ENCODE peak calls at places on chromosomes 7 and 10, in six cellular contexts. Z is cardiac muscle cell, Y is right lobe of liver, A is tibial artery, G is HCT116, M is astrocyte. J is an unnamed sample.
A peak's percentile ranks its signal among the peaks of the same experiment; 100 is the strongest.

GRCh38 chr7:81470084-81470723 is 299.6 kb downstream of the HGF start:
- DNase-seq in Z (peak; percentile 87), M (peak; percentile 68), A (peak; percentile 81), G (peak; percentile 73), Y (peak; percentile 67), J (peak; percentile 72)

GRCh38 chr7:109059089-109059488 is 489.4 kb downstream of the DNAJB9 start:
- DNase-seq in M (no peak), G (no peak), Z (no peak), Y (no peak), A (no peak), J (no peak)

GRCh38 chr7:52826515-52826914 is 208.9 kb upstream of the POM121L12 start:
- DNase-seq in G (no peak), A (no peak), Y (no peak), M (no peak), Z (no peak), J (no peak)

GRCh38 chr7:19772323-19772722 is 1.1 kb downstream of the TMEM196 start:
- DNase-seq in A (no peak), G (no peak), Z (no peak), M (no peak), Y (no peak), J (no peak)

GRCh38 chr10:102196893-102197292 is 29.2 kb upstream of the ELOVL3 start:
- DNase-seq in Z (no peak), M (no peak), G (no peak), Y (no peak), A (no peak), J (no peak)

GRCh38 chr10:104028823-104029527 is 56.7 kb downstream of the COL17A1 start:
- DNase-seq in G (no peak), Z (no peak), Y (no peak), M (no peak), A (no peak), J (no peak)

GRCh38 chr7:64892666-64893269 is 10.3 kb upstream of the ZNF273 start:
- DNase-seq in G (no peak), Z (no peak), M (no peak), A (no peak), Y (no peak), J (no peak)

GRCh38 chr10:97505152-97505551 is 6.4 kb downstream of the UBTD1 start:
- DNase-seq in A (no peak), G (no peak), M (no peak), Y (no peak), Z (no peak), J (no peak)

GRCh38 chr7:1284743-1285458 is 52.2 kb downstream of the UNCX start:
- DNase-seq in Z (no peak), Y (peak; percentile 6), G (no peak), M (no peak), A (no peak), J (no peak)

GRCh38 chr10:71761541-71762113 is 11.7 kb downstream of the VSIR start:
- DNase-seq in M (no peak), A (no peak), G (no peak), Z (no peak), Y (no peak), J (peak; percentile 50)

GRCh38 chr7:32381024-32381601 is 109.1 kb downstream of the LSM5 start:
- DNase-seq in M (no peak), A (no peak), Y (no peak), G (no peak), Z (no peak), J (no peak)

GRCh38 chr10:112382539-112383235 is 8.8 kb downstream of the ACSL5 start:
- DNase-seq in A (no peak), Y (no peak), M (no peak), G (no peak), Z (no peak), J (no peak)

GRCh38 chr10:89502556-89502955 is 32.8 kb downstream of the SLC16A12 start:
- DNase-seq in Z (peak; percentile 77), Y (no peak), G (no peak), A (no peak), M (peak; percentile 55), J (no peak)

GRCh38 chr7:137840183-137840779 is 6.5 kb downstream of the DGKI start:
- DNase-seq in Z (no peak), M (no peak), G (no peak), A (no peak), Y (no peak), J (no peak)

GRCh38 chr10:50554995-50555568 is 68.7 kb downstream of the SGMS1 start:
- DNase-seq in M (peak; percentile 55), G (no peak), Y (no peak), A (no peak), Z (peak; percentile 80), J (no peak)

GRCh38 chr7:157493776-157494175 is 157.0 kb downstream of the DNAJB6 start:
- DNase-seq in M (no peak), Y (no peak), Z (no peak), G (no peak), A (no peak), J (no peak)

GRCh38 chr10:99172130-99172738 is 63.4 kb downstream of the HPSE2 start:
- DNase-seq in G (peak; percentile 51), A (no peak), Z (peak; percentile 64), Y (no peak), M (no peak), J (peak; percentile 50)
- TF ChIP-seq CTCF in G (peak; percentile 89), A (peak; percentile 69), Z (peak; percentile 55), Y (peak; percentile 58), M (peak; percentile 50), J (peak; percentile 17)

GRCh38 chr7:83836028-83836427 is 187.1 kb upstream of the SEMA3E start:
- DNase-seq in A (no peak), Z (no peak), Y (no peak), M (no peak), G (no peak), J (no peak)
- H3K4me3 ChIP-seq in A (no peak overlapping the region), Z (no peak overlapping the region), Y (no peak overlapping the region), M (no peak overlapping the region), G (no peak overlapping the region), J (no peak overlapping the region)

GRCh38 chr10:132404169-132404880 is 7.3 kb downstream of the PWWP2B start:
- DNase-seq in G (no peak), A (no peak), M (no peak), Y (peak; percentile 19), Z (no peak), J (no peak)
- H3K4me1 ChIP-seq in G (peaks cover 25% of the 10 kb centered on the region), A (no peaks in the 10 kb centered on the region), M (peaks cover 5% of the 10 kb centered on the region), Y (peaks cover 9% of the 10 kb centered on the region), Z (peaks cover 26% of the 10 kb centered on the region), J (peaks cover 69% of the 10 kb centered on the region)

GRCh38 chr10:31928531-31929259 is at the start of gene ARHGAP12:
- DNase-seq in G (no peak), Z (peak; percentile 91), A (peak; percentile 95), M (peak; percentile 56), Y (peak; percentile 92), J (peak; percentile 95)

GRCh38 chr10:31929260-31929985 is 792 bp upstream of the ARHGAP12 start:
- DNase-seq in G (no peak), Y (peak; percentile 78), Z (peak; percentile 27), A (peak; percentile 79), M (no peak), J (peak; percentile 80)

GRCh38 chr10:31932838-31933237 is 4.2 kb upstream of the ARHGAP12 start:
- DNase-seq in G (no peak), A (no peak), M (no peak), Y (no peak), Z (no peak), J (no peak)

GRCh38 chr10:31927597-31928530 is 767 bp downstream of the ARHGAP12 start:
- DNase-seq in A (peak; percentile 80), M (peak; percentile 43), Z (peak; percentile 43), Y (peak; percentile 63), G (no peak), J (peak; percentile 87)

GRCh38 chr10:31929986-31930675 is 1.5 kb upstream of the ARHGAP12 start:
- DNase-seq in G (no peak), M (no peak), Z (peak; percentile 26), A (no peak), Y (no peak), J (no peak)
- TF ChIP-seq CTCF in G (no peak), M (no peak), Z (no peak), A (no peak), Y (no peak), J (no peak)

GRCh38 chr7:23011222-23011924 is 2.6 kb downstream of the HYCC1 start:
- DNase-seq in M (no peak), A (no peak), G (no peak), Y (no peak), Z (no peak), J (no peak)
- H3K4me3 ChIP-seq in M (peak overlapping the region; percentile 83), A (no peak overlapping the region), G (no peak overlapping the region), Y (no peak overlapping the region), Z (no peak overlapping the region), J (no peak overlapping the region)

GRCh38 chr10:3889961-3890522 is 105.0 kb upstream of the KLF6 start:
- DNase-seq in M (peak; percentile 95), Y (no peak), Z (peak; percentile 43), G (peak; percentile 94), A (no peak), J (no peak)
- H3K4me1 ChIP-seq in M (peaks cover 53% of the 10 kb centered on the region), Y (no peaks in the 10 kb centered on the region), Z (no peaks in the 10 kb centered on the region), G (peaks cover 69% of the 10 kb centered on the region), A (peaks cover 16% of the 10 kb centered on the region), J (peaks cover 13% of the 10 kb centered on the region)

GRCh38 chr7:135510603-135511183 is 791 bp upstream of the CNOT4 start:
- DNase-seq in A (no peak), G (no peak), Z (peak; percentile 32), Y (no peak), M (no peak), J (peak; percentile 19)

GRCh38 chr7:135509589-135509838 is 388 bp downstream of the CNOT4 start:
- DNase-seq in Y (no peak), Z (peak; percentile 74), A (no peak), M (no peak), G (no peak), J (no peak)

GRCh38 chr7:135514856-135515255 is 5.0 kb upstream of the CNOT4 start:
- DNase-seq in G (no peak), M (no peak), Z (no peak), A (no peak), Y (no peak), J (no peak)

GRCh38 chr7:135509839-135510602 is at the start of gene CNOT4:
- DNase-seq in M (peak; percentile 85), A (peak; percentile 98), Z (peak; percentile 98), G (peak; percentile 92), Y (peak; percentile 97), J (peak; percentile 98)

DNA sequence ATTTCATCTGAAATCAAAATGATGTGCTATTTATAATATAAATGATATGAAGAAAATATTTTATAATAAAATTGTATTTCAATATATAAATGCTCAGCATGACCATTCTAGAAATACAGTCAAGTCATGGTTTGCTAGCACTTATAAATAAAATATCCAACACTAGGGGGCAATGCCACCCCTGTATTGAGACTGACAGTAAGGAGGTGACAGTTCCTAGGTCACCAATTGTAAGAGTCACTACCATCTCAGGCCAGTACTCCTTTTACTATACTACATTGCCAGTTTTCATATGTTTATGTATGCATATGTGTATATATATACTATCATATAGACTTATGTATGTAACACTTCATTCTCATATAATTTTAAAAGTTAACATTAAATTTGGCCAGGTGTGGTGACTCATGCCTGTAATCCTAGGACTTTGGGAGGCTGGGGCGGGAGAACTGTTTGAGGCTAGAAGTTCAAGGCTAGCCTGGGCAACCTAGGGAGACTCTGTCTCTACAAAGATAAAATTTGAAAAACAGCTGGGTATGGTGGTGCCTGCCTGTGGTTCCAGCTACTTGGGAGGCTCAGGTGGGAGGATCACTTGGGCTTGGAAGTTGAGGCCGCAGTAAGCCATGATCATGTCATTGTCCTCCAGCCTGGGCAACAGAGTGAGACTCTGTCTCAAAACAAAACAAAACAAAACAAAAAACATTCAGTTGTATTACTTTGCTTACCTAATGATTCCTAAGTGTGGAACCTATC is 2.4 kb upstream of the CNOT4 start:
- DNase-seq in Y (no peak), A (no peak), G (peak; percentile 78), M (peak; percentile 39), Z (peak; percentile 74), J (peak; percentile 43)
- TF ChIP-seq CTCF in Y (peak; percentile 75), A (peak; percentile 41), G (peak; percentile 57), M (peak; percentile 49), Z (peak; percentile 57), J (no peak)

GRCh38 chr10:132066186-132066585 is 440 bp downstream of the JAKMIP3 start:
- DNase-seq in G (no peak), Y (no peak), M (peak; percentile 1), A (no peak), Z (peak; percentile 23), J (no peak)
- H3K4me3 ChIP-seq in G (no peak overlapping the region), Y (peak overlapping the region; percentile 58), M (peak overlapping the region; percentile 57), A (peak overlapping the region; percentile 39), Z (no peak overlapping the region), J (no peak overlapping the region)